ENCODE peak calls at places on chromosome 4, in six cellular contexts. One of them, this sample, is unnamed.
A peak's percentile ranks its signal among the peaks of the same experiment; 100 is the strongest.

GRCh38 chr4:180860136-180860720 is 1383.0 kb upstream of the TENM3 start:
- DNase-seq in BJ: no peak
- DNase-seq in PC-3: no peak
- DNase-seq in lung: no peak
- DNase-seq in aorta: no peak
- DNase-seq in upper lobe of right lung: no peak
- DNase-seq in this sample: no peak

GRCh38 chr4:156751486-156751885 is 220.1 kb downstream of the PDGFC start:
- DNase-seq in PC-3: peak; percentile 62
- DNase-seq in BJ: no peak
- DNase-seq in upper lobe of right lung: no peak
- DNase-seq in lung: no peak
- DNase-seq in aorta: no peak
- DNase-seq in this sample: no peak

GRCh38 chr4:185928761-185929455 is 116.9 kb upstream of the SORBS2 start:
- DNase-seq in BJ: no peak
- DNase-seq in upper lobe of right lung: no peak
- DNase-seq in aorta: no peak
- DNase-seq in lung: no peak
- DNase-seq in PC-3: no peak
- DNase-seq in this sample: no peak

GRCh38 chr4:2484993-2485392 is 16.1 kb downstream of the RNF4 start:
- DNase-seq in aorta: peak; percentile 78
- DNase-seq in PC-3: no peak
- DNase-seq in lung: peak; percentile 73
- DNase-seq in upper lobe of right lung: peak; percentile 87
- DNase-seq in BJ: no peak
- DNase-seq in this sample: no peak

GRCh38 chr4:162952232-162952631 is 214.5 kb downstream of the NAF1 start:
- DNase-seq in BJ: no peak
- DNase-seq in aorta: no peak
- DNase-seq in PC-3: peak; percentile 23
- DNase-seq in lung: no peak
- DNase-seq in upper lobe of right lung: no peak
- DNase-seq in this sample: no peak

GRCh38 chr4:4542824-4543485 is 1.1 kb upstream of the STX18 start:
- DNase-seq in BJ: no peak
- DNase-seq in PC-3: no peak
- DNase-seq in aorta: no peak
- DNase-seq in upper lobe of right lung: no peak
- DNase-seq in lung: no peak
- DNase-seq in this sample: no peak

GRCh38 chr4:118417325-118417724 is 64.5 kb upstream of the PRSS12 start:
- DNase-seq in upper lobe of right lung: no peak
- DNase-seq in BJ: peak; percentile 38
- DNase-seq in lung: no peak
- DNase-seq in aorta: no peak
- DNase-seq in PC-3: no peak
- DNase-seq in this sample: no peak

GRCh38 chr4:167555338-167556022 is 321.2 kb upstream of the SPOCK3 start:
- DNase-seq in upper lobe of right lung: no peak
- DNase-seq in lung: no peak
- DNase-seq in PC-3: no peak
- DNase-seq in aorta: no peak
- DNase-seq in BJ: no peak
- DNase-seq in this sample: no peak

GRCh38 chr4:128502818-128503527 is 215.4 kb upstream of the PGRMC2 start:
- DNase-seq in PC-3: no peak
- DNase-seq in upper lobe of right lung: no peak
- DNase-seq in lung: no peak
- DNase-seq in BJ: no peak
- DNase-seq in aorta: no peak
- DNase-seq in this sample: no peak

GRCh38 chr4:119025440-119025839 is 110.2 kb upstream of the MYOZ2 start:
- DNase-seq in PC-3: peak; percentile 73
- DNase-seq in upper lobe of right lung: peak; percentile 63
- DNase-seq in aorta: peak; percentile 77
- DNase-seq in lung: peak; percentile 59
- DNase-seq in BJ: no peak
- DNase-seq in this sample: no peak

GRCh38 chr4:15938182-15938581 is 358 bp downstream of the FGFBP1 start:
- DNase-seq in upper lobe of right lung: peak; percentile 82
- DNase-seq in aorta: no peak
- DNase-seq in PC-3: peak; percentile 88
- DNase-seq in BJ: no peak
- DNase-seq in lung: peak; percentile 66
- DNase-seq in this sample: peak; percentile 93

GRCh38 chr4:185139736-185140135 is 3.3 kb upstream of the SLC25A4 start:
- DNase-seq in PC-3: no peak
- DNase-seq in upper lobe of right lung: no peak
- DNase-seq in lung: no peak
- DNase-seq in BJ: no peak
- DNase-seq in aorta: no peak
- DNase-seq in this sample: no peak

GRCh38 chr4:2829933-2830451 is 13.7 kb upstream of the ADD1 start:
- DNase-seq in upper lobe of right lung: no peak
- DNase-seq in lung: no peak
- DNase-seq in aorta: peak; percentile 69
- DNase-seq in PC-3: no peak
- DNase-seq in BJ: no peak
- DNase-seq in this sample: peak; percentile 52

GRCh38 chr4:40909363-40909876 is 159.7 kb downstream of the NSUN7 start:
- DNase-seq in upper lobe of right lung: no peak
- DNase-seq in lung: no peak
- DNase-seq in BJ: no peak
- DNase-seq in aorta: no peak
- DNase-seq in PC-3: peak; percentile 85
- DNase-seq in this sample: no peak

GRCh38 chr4:69323284-69323683 is 43.0 kb downstream of the UGT2B28 start:
- DNase-seq in PC-3: peak; percentile 24
- DNase-seq in BJ: no peak
- DNase-seq in aorta: no peak
- DNase-seq in upper lobe of right lung: no peak
- DNase-seq in lung: no peak
- DNase-seq in this sample: no peak

GRCh38 chr4:3401436-3402171 is 40.2 kb upstream of the HGFAC start:
- DNase-seq in lung: no peak
- DNase-seq in upper lobe of right lung: peak; percentile 42
- DNase-seq in aorta: no peak
- DNase-seq in BJ: peak; percentile 19
- DNase-seq in PC-3: peak; percentile 69
- DNase-seq in this sample: no peak

GRCh38 chr4:101349346-101350064 is 2.2 kb upstream of the PPP3CA start:
- DNase-seq in upper lobe of right lung: peak; percentile 78
- DNase-seq in aorta: peak; percentile 86
- DNase-seq in BJ: no peak
- DNase-seq in lung: peak; percentile 73
- DNase-seq in PC-3: peak; percentile 71
- DNase-seq in this sample: peak; percentile 65

GRCh38 chr4:70559216-70559830 is 32.7 kb upstream of the AMBN start:
- DNase-seq in BJ: no peak
- DNase-seq in upper lobe of right lung: no peak
- DNase-seq in lung: peak; percentile 42
- DNase-seq in aorta: no peak
- DNase-seq in PC-3: peak; percentile 79
- DNase-seq in this sample: no peak

GRCh38 chr4:170014359-170015008 is 11.7 kb downstream of the MFAP3L start:
- DNase-seq in BJ: no peak
- DNase-seq in upper lobe of right lung: no peak
- DNase-seq in lung: no peak
- DNase-seq in PC-3: no peak
- DNase-seq in aorta: no peak
- DNase-seq in this sample: no peak

GRCh38 chr4:98638661-98639060 is 19.8 kb downstream of the TSPAN5 start:
- DNase-seq in PC-3: no peak
- DNase-seq in upper lobe of right lung: no peak
- DNase-seq in lung: no peak
- DNase-seq in BJ: no peak
- DNase-seq in aorta: no peak
- DNase-seq in this sample: no peak

GRCh38 chr4:177302371-177303100 is 7.1 kb upstream of the NEIL3 start:
- DNase-seq in upper lobe of right lung: no peak
- DNase-seq in PC-3: no peak
- DNase-seq in aorta: no peak
- DNase-seq in lung: no peak
- DNase-seq in BJ: no peak
- DNase-seq in this sample: no peak

GRCh38 chr4:170979736-170980135 is 833.5 kb upstream of the GALNTL6 start:
- DNase-seq in lung: no peak
- DNase-seq in BJ: no peak
- DNase-seq in upper lobe of right lung: no peak
- DNase-seq in aorta: no peak
- DNase-seq in PC-3: no peak
- DNase-seq in this sample: no peak

GRCh38 chr4:37715889-37716402 is 29.8 kb upstream of the RELL1 start:
- DNase-seq in PC-3: peak; percentile 3
- DNase-seq in BJ: no peak
- DNase-seq in upper lobe of right lung: no peak
- DNase-seq in aorta: no peak
- DNase-seq in lung: no peak
- DNase-seq in this sample: peak; percentile 64

GRCh38 chr4:8182858-8183725 is 16.0 kb upstream of the SH3TC1 start:
- DNase-seq in lung: peak; percentile 83
- DNase-seq in upper lobe of right lung: peak; percentile 90
- DNase-seq in BJ: peak; percentile 78
- DNase-seq in aorta: peak; percentile 92
- DNase-seq in PC-3: peak; percentile 97
- DNase-seq in this sample: peak; percentile 96

GRCh38 chr4:15021946-15022345 is 19.7 kb downstream of the CPEB2 start:
- DNase-seq in BJ: no peak
- DNase-seq in aorta: no peak
- DNase-seq in PC-3: no peak
- DNase-seq in upper lobe of right lung: no peak
- DNase-seq in lung: no peak
- DNase-seq in this sample: no peak

GRCh38 chr4:63620271-63620670 is 789.0 kb downstream of the TECRL start:
- DNase-seq in aorta: no peak
- DNase-seq in lung: no peak
- DNase-seq in PC-3: peak; percentile 11
- DNase-seq in BJ: no peak
- DNase-seq in upper lobe of right lung: no peak
- DNase-seq in this sample: no peak

GRCh38 chr4:63618883-63619573 is 790.2 kb downstream of the TECRL start:
- DNase-seq in lung: no peak
- DNase-seq in BJ: no peak
- DNase-seq in aorta: no peak
- DNase-seq in upper lobe of right lung: no peak
- DNase-seq in PC-3: no peak
- DNase-seq in this sample: no peak

DNA sequence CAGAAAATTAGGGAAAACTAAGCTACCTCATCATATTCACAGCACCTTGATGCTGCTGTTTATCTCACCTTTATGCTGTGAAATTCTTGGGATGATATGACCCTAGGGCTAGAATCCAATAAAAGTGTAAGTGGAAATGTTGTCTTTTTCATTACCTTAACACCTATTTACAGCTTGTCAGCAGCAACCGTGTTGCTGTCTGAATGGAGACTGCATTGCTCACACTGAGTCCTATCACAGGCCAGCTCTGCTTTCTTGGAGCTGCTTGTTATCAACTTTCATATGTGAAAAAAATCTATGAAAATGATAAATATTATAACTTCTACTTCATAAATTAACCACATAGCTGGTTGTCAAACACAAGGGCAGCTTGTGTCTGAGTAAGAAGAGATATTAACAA is 789.5 kb downstream of the TECRL start:
- DNase-seq in BJ: no peak
- DNase-seq in aorta: no peak
- DNase-seq in lung: no peak
- DNase-seq in upper lobe of right lung: no peak
- DNase-seq in PC-3: no peak
- DNase-seq in this sample: no peak
- H3K4me3 ChIP-seq in BJ: no peak overlapping the region
- H3K4me3 ChIP-seq in aorta: no peak overlapping the region
- H3K4me3 ChIP-seq in lung: no peak overlapping the region
- H3K4me3 ChIP-seq in upper lobe of right lung: no peak overlapping the region
- H3K4me3 ChIP-seq in PC-3: no peak overlapping the region
- H3K4me3 ChIP-seq in this sample: no peak overlapping the region

GRCh38 chr4:114600672-114601071 is 2.1 kb downstream of the UGT8 start:
- DNase-seq in BJ: no peak
- DNase-seq in PC-3: no peak
- DNase-seq in aorta: no peak
- DNase-seq in lung: no peak
- DNase-seq in upper lobe of right lung: no peak
- DNase-seq in this sample: no peak

GRCh38 chr4:114598191-114599121 is at the start of gene UGT8:
- DNase-seq in lung: peak; percentile 72
- DNase-seq in aorta: peak; percentile 78
- DNase-seq in BJ: no peak
- DNase-seq in upper lobe of right lung: peak; percentile 85
- DNase-seq in PC-3: peak; percentile 34
- DNase-seq in this sample: no peak

GRCh38 chr4:114601304-114602052 is 2.9 kb downstream of the UGT8 start:
- DNase-seq in lung: no peak
- DNase-seq in BJ: no peak
- DNase-seq in PC-3: no peak
- DNase-seq in upper lobe of right lung: no peak
- DNase-seq in aorta: no peak
- DNase-seq in this sample: no peak

GRCh38 chr4:114599231-114600065 is 841 bp downstream of the UGT8 start:
- DNase-seq in lung: no peak
- DNase-seq in aorta: peak; percentile 76
- DNase-seq in BJ: no peak
- DNase-seq in upper lobe of right lung: peak; percentile 68
- DNase-seq in PC-3: no peak
- DNase-seq in this sample: no peak

GRCh38 chr4:114600066-114600552 is 1.5 kb downstream of the UGT8 start:
- DNase-seq in BJ: no peak
- DNase-seq in upper lobe of right lung: no peak
- DNase-seq in aorta: no peak
- DNase-seq in lung: no peak
- DNase-seq in PC-3: peak; percentile 9
- DNase-seq in this sample: no peak
- H3K4me3 ChIP-seq in BJ: no peak overlapping the region
- H3K4me3 ChIP-seq in upper lobe of right lung: peak overlapping the region; percentile 49
- H3K4me3 ChIP-seq in aorta: no peak overlapping the region
- H3K4me3 ChIP-seq in lung: no peak overlapping the region
- H3K4me3 ChIP-seq in PC-3: peak overlapping the region; percentile 68
- H3K4me3 ChIP-seq in this sample: no peak overlapping the region

GRCh38 chr4:147689062-147689461 is 5.1 kb upstream of the PRMT9 start:
- DNase-seq in aorta: no peak
- DNase-seq in lung: no peak
- DNase-seq in PC-3: no peak
- DNase-seq in upper lobe of right lung: no peak
- DNase-seq in BJ: no peak
- DNase-seq in this sample: no peak
- H3K4me3 ChIP-seq in aorta: no peak overlapping the region
- H3K4me3 ChIP-seq in lung: no peak overlapping the region
- H3K4me3 ChIP-seq in PC-3: no peak overlapping the region
- H3K4me3 ChIP-seq in upper lobe of right lung: no peak overlapping the region
- H3K4me3 ChIP-seq in BJ: no peak overlapping the region
- H3K4me3 ChIP-seq in this sample: no peak overlapping the region

DNA sequence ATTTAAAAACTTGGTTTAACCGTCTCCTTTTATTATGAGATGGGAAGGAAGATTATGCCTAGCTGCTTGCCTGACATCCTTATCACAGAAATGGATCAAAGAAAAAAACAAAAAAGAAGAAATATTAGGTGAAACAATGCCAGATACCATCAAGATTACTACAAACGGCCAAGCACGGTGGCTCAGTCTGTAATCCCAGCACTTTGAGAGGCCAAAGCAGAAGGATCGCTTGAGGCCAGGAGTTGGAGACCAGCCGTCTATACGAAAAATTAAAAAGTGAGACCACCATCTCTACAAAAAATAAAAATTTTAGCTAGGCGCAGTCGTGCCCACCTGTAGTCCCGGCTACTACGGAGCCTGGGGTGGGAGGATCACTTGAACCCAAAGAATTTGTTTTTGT is 2.3 kb downstream of the FRYL start:
- DNase-seq in BJ: no peak
- DNase-seq in upper lobe of right lung: no peak
- DNase-seq in lung: no peak
- DNase-seq in PC-3: peak; percentile 8
- DNase-seq in aorta: no peak
- DNase-seq in this sample: no peak
- H3K4me3 ChIP-seq in BJ: peak overlapping the region; percentile 91
- H3K4me3 ChIP-seq in upper lobe of right lung: peak overlapping the region; percentile 98
- H3K4me3 ChIP-seq in lung: no peak overlapping the region
- H3K4me3 ChIP-seq in PC-3: peak overlapping the region; percentile 79
- H3K4me3 ChIP-seq in aorta: peak overlapping the region; percentile 82
- H3K4me3 ChIP-seq in this sample: peak overlapping the region; percentile 95

This sample was measured in RWPE2.